ENCODE peak calls at places on chromosomes 11 and 22, in nine cellular contexts. L, T, Q, C, W, A, G, R and M are unnamed samples.

GRCh38 chr22:49086181-49086580 is 741.5 kb downstream of the BRD1 start:
- DNase-seq in W (no peak), L (no peak), C (no peak), G (no peak), Q (peak), R (no peak), T (no peak), A (no peak), M (no peak)

GRCh38 chr11:65615950-65616574 is 486 bp downstream of the PCNX3 start:
- DNase-seq in C (no peak), T (no peak), G (no peak), Q (no peak), A (no peak), R (no peak), W (no peak), L (no peak), M (peak)

GRCh38 chr11:65353900-65354264 is 669 bp upstream of the TIGD3 start:
- DNase-seq in W (no peak), G (no peak), C (no peak), R (no peak), T (no peak), L (no peak), Q (peak), A (no peak), M (no peak)

GRCh38 chr11:128487978-128488377 is 99.4 kb downstream of the ETS1 start:
- DNase-seq in Q (no peak), T (no peak), A (no peak), R (no peak), L (no peak), W (no peak), G (no peak), C (no peak), M (no peak)

GRCh38 chr22:26576026-26576680 is 13.8 kb downstream of the TPST2 start:
- DNase-seq in L (no peak), A (no peak), W (no peak), Q (no peak), G (no peak), C (no peak), T (no peak), R (no peak), M (no peak)

GRCh38 chr11:126118806-126119205 is 56.1 kb upstream of the CDON start:
- DNase-seq in G (no peak), R (no peak), L (no peak), W (no peak), A (no peak), C (no peak), Q (peak), T (no peak), M (no peak)

GRCh38 chr22:19304547-19304946 is 13.0 kb upstream of the CLTCL1 start:
- DNase-seq in W (no peak), C (no peak), G (no peak), Q (no peak), T (no peak), A (no peak), R (no peak), L (no peak), M (no peak)

GRCh38 chr11:57639321-57640067 is 10.2 kb downstream of the YPEL4 start:
- DNase-seq in G (no peak), A (no peak), T (no peak), C (peak), R (peak), L (no peak), W (no peak), Q (peak), M (no peak)

GRCh38 chr11:35838071-35838470 is 105.8 kb upstream of the LDLRAD3 start:
- DNase-seq in L (no peak), C (peak), G (no peak), T (no peak), R (no peak), W (no peak), A (no peak), Q (no peak), M (no peak)

GRCh38 chr11:15493921-15494630 is 379.4 kb downstream of the INSC start:
- DNase-seq in T (no peak), W (no peak), R (no peak), Q (no peak), C (no peak), A (no peak), G (no peak), L (peak), M (no peak)

GRCh38 chr11:70633610-70634009 is 235.3 kb downstream of the CTTN start:
- DNase-seq in C (no peak), W (no peak), Q (no peak), A (no peak), T (no peak), L (no peak), G (no peak), R (no peak), M (no peak)

GRCh38 chr11:134537941-134538340 is 125.9 kb upstream of the B3GAT1 start:
- DNase-seq in A (no peak), R (peak), T (no peak), W (no peak), L (no peak), G (peak), Q (no peak), C (no peak), M (no peak)

GRCh38 chr11:11662578-11662977 is 40.8 kb upstream of the GALNT18 start:
- DNase-seq in R (no peak), T (no peak), G (no peak), C (no peak), A (no peak), L (no peak), Q (no peak), W (no peak), M (peak)

GRCh38 chr11:11660351-11660750 is 38.5 kb upstream of the GALNT18 start:
- DNase-seq in R (no peak), A (no peak), Q (no peak), G (no peak), C (no peak), W (no peak), T (no peak), L (no peak), M (peak)

GRCh38 chr11:11661356-11662040 is 39.7 kb upstream of the GALNT18 start:
- DNase-seq in A (no peak), Q (no peak), T (no peak), R (no peak), C (no peak), G (no peak), W (no peak), L (no peak), M (no peak)

GRCh38 chr11:11657101-11657935 is 35.5 kb upstream of the GALNT18 start:
- DNase-seq in L (no peak), T (no peak), R (no peak), C (no peak), A (no peak), G (no peak), Q (no peak), W (no peak), M (no peak)

GRCh38 chr11:11659567-11660341 is 37.9 kb upstream of the GALNT18 start:
- DNase-seq in R (no peak), C (no peak), W (no peak), Q (no peak), T (no peak), L (no peak), G (no peak), A (no peak), M (peak)
- TF ChIP-seq CTCF in R (peak), C (peak), W (no peak), Q (no peak), T (no peak), L (no peak), G (no peak), A (peak), M (peak)

GRCh38 chr22:40030026-40030756 is 35.4 kb downstream of the FAM83F start:
- DNase-seq in C (no peak), Q (peak), R (no peak), G (peak), L (no peak), W (no peak), T (no peak), A (no peak), M (no peak)
- TF ChIP-seq CTCF in C (no peak), Q (no peak), R (no peak), G (no peak), L (no peak), W (no peak), T (no peak), A (no peak), M (no peak)

DNA sequence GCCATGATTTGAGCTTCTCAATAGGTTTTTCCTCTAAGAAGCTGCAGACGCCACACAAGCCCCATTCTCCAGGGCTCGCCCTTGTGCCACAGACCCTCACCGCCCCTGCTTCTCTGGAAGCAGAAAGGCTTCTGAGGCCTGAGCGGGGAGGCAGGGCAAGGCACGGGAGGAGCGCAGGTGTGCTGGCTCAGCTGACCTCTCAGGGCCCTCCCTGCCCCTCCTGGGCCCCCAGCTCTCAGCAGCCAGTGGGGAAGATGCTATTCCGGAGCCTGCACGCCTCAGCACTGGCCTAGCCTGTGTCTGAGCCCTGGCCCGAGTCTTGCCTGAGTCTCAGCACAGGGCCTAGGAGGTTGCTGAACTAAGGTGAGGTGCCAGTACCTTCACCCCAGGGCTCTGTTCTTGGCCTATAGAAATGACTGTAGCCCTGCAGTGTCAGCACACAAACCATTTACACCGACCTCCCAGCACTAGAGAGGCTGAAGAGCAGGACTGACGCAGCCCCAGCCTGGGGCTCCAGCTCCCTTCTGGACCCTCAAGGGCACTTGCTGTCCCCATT is 47.1 kb upstream of the LMO1 start:
- DNase-seq in Q (peak), C (no peak), L (no peak), T (no peak), W (no peak), G (no peak), A (no peak), R (no peak), M (no peak)
- TF ChIP-seq CTCF in Q (no peak), C (no peak), L (no peak), T (no peak), W (no peak), G (no peak), A (no peak), R (no peak), M (no peak)

GRCh38 chr11:9123595-9124304 is 32.4 kb upstream of the SCUBE2 start:
- DNase-seq in R (no peak), L (no peak), A (no peak), C (no peak), G (no peak), Q (no peak), T (no peak), W (no peak), M (no peak)

GRCh38 chr11:9120659-9121350 is 29.4 kb upstream of the SCUBE2 start:
- DNase-seq in Q (no peak), T (no peak), G (no peak), L (no peak), R (no peak), W (no peak), A (no peak), C (no peak), M (peak)

GRCh38 chr11:9130297-9130696 is 38.9 kb upstream of the SCUBE2 start:
- DNase-seq in A (no peak), R (no peak), L (no peak), W (no peak), G (no peak), T (no peak), Q (no peak), C (no peak), M (peak)

GRCh38 chr11:9121397-9121796 is 30.0 kb upstream of the SCUBE2 start:
- DNase-seq in A (no peak), W (no peak), R (no peak), L (no peak), Q (no peak), G (no peak), C (no peak), T (no peak), M (no peak)

DNA sequence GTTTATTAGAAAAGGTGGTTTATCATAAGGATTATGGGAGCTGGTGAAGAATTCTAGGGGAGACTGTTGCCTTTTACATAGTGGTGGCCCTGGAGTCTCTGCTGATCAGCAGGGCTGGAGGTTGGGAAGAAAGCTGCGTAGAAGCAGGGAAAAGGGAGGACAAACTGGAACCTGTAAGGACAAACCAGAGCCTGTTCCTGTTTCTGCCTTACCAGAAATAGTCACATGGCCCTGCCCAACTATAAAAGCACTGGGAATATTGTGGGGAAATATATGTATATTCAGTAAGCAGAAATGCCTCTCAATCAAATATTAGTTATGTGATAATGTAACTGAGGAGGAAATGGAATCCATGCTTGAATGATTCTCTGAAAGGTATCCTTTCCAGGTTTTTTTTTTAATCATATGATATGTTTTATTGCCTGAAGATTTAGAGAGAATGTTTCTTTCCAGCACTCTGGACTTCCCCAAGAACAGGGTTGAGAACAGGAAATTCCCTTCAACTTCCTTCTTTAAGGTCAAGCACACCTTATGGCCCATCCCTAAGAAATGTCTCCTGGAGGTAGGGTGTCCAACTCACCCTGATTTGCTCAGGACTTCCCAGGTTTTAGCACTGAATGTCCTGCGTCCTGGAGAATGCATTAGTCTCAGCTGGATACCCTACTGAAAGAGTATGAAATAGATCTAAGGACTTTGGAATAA is 33.9 kb upstream of the SCUBE2 start:
- DNase-seq in G (no peak), Q (no peak), L (no peak), A (no peak), R (no peak), C (no peak), W (no peak), T (no peak), M (no peak)
- TF ChIP-seq CTCF in G (no peak), Q (no peak), L (no peak), A (no peak), R (no peak), C (no peak), W (no peak), T (no peak), M (no peak)